ENCODE peak calls at places on chromosomes 6 and 20, in eight cellular contexts. I, Z, R, G, V, L, T and J are unnamed samples.

GRCh38 chr6:40285535-40285934 is 301.6 kb downstream of the LRFN2 start:
- DNase-seq in R (no peak), Z (no peak), L (no peak), G (no peak), T (no peak), V (no peak), I (no peak), J (no peak)

GRCh38 chr20:63553251-63553932 is 567 bp upstream of the FNDC11 start:
- DNase-seq in T (peak), R (peak), L (peak), I (peak), G (peak), Z (peak), V (peak), J (peak)

GRCh38 chr6:151869345-151869744 is 61.9 kb downstream of the ESR1 start:
- DNase-seq in G (no peak), T (no peak), I (no peak), R (peak), V (no peak), L (peak), Z (no peak), J (no peak)

GRCh38 chr6:29419516-29419915 is 4.8 kb downstream of the OR12D1 start:
- DNase-seq in T (no peak), L (no peak), G (no peak), V (no peak), I (no peak), Z (no peak), R (peak), J (no peak)

GRCh38 chr6:28142446-28142845 is 763 bp downstream of the ZKSCAN8 start:
- DNase-seq in T (no peak), G (no peak), L (peak), V (no peak), R (no peak), Z (no peak), I (no peak), J (no peak)

GRCh38 chr20:21714297-21715192 is 9.1 kb downstream of the PAX1 start:
- DNase-seq in R (no peak), Z (no peak), V (no peak), G (no peak), T (no peak), I (no peak), L (no peak), J (no peak)

GRCh38 chr6:161536141-161536735 is 262.4 kb upstream of the AGPAT4 start:
- DNase-seq in I (no peak), Z (no peak), T (no peak), R (peak), L (no peak), V (no peak), G (no peak), J (no peak)

GRCh38 chr20:54257090-54257816 is 49.4 kb downstream of the PFDN4 start:
- DNase-seq in G (no peak), T (no peak), V (no peak), I (peak), R (peak), Z (no peak), L (peak), J (no peak)

GRCh38 chr20:10603971-10604864 is 69.6 kb downstream of the JAG1 start:
- DNase-seq in L (peak), R (peak), G (no peak), Z (peak), T (peak), I (peak), V (no peak), J (no peak)

GRCh38 chr6:50821431-50822077 is 2.9 kb downstream of the TFAP2B start:
- DNase-seq in I (no peak), T (no peak), V (no peak), Z (no peak), R (no peak), L (no peak), G (no peak), J (no peak)

GRCh38 chr6:9745476-9745875 is 669.4 kb downstream of the TFAP2A start:
- DNase-seq in G (no peak), Z (no peak), I (no peak), L (no peak), V (no peak), T (no peak), R (no peak), J (no peak)

GRCh38 chr6:41901882-41902519 is 6.8 kb upstream of the USP49 start:
- DNase-seq in I (no peak), G (peak), T (peak), Z (peak), V (no peak), R (no peak), L (peak), J (peak)

GRCh38 chr20:36152266-36152665 is 2.3 kb upstream of the EPB41L1 start:
- DNase-seq in Z (no peak), G (no peak), R (no peak), V (no peak), L (no peak), I (no peak), T (no peak), J (no peak)

GRCh38 chr20:19976595-19977372 is 40.4 kb upstream of the NAA20 start:
- DNase-seq in G (no peak), Z (peak), L (peak), R (peak), I (peak), V (no peak), T (no peak), J (no peak)

GRCh38 chr6:160000280-160000704 is 31.4 kb downstream of the IGF2R start:
- DNase-seq in L (peak), V (no peak), Z (no peak), T (no peak), G (no peak), R (no peak), I (no peak), J (no peak)

GRCh38 chr6:26296556-26296856 is 68.5 kb upstream of the BTN3A2 start:
- DNase-seq in Z (no peak), R (no peak), L (no peak), T (no peak), I (no peak), V (no peak), G (no peak), J (no peak)

GRCh38 chr20:17655286-17655651 is 26.8 kb downstream of the RRBP1 start:
- DNase-seq in R (no peak), T (no peak), I (no peak), G (no peak), L (no peak), V (no peak), Z (no peak), J (no peak)

GRCh38 chr6:125942677-125943527 is 13.7 kb upstream of the HINT3 start:
- DNase-seq in T (peak), V (no peak), G (no peak), I (no peak), Z (peak), R (no peak), L (no peak), J (no peak)

GRCh38 chr6:78533426-78533825 is 333.9 kb upstream of the IRAK1BP1 start:
- DNase-seq in Z (no peak), T (no peak), I (no peak), V (no peak), G (no peak), R (peak), L (no peak), J (no peak)

GRCh38 chr6:25056130-25056529 is 120.4 kb upstream of the RIPOR2 start:
- DNase-seq in Z (no peak), L (no peak), T (peak), R (no peak), V (no peak), G (peak), I (no peak), J (peak)